ENCODE peak calls at places on chromosomes 6 and 20, in six cellular contexts. L, J, K, H, T and I are unnamed samples.
A peak's percentile ranks its signal among the peaks of the same experiment; 100 is the strongest.

GRCh38 chr6:150202404-150202803 is 59.6 kb downstream of the PPP1R14C start:
- DNase-seq in L (peak; percentile 75), J (no peak), K (peak; percentile 46), H (no peak), T (no peak), I (no peak)

GRCh38 chr20:37205130-37205529 is 25.8 kb upstream of the MROH8 start:
- DNase-seq in L (no peak), J (no peak), K (no peak), H (no peak), T (no peak), I (no peak)

GRCh38 chr6:149560736-149561135 is 5.4 kb upstream of the GINM1 start:
- DNase-seq in L (peak; percentile 39), J (no peak), K (no peak), H (no peak), T (peak; percentile 12), I (no peak)

GRCh38 chr6:44495036-44495901 is 107.8 kb downstream of the CDC5L start:
- DNase-seq in L (no peak), J (no peak), K (no peak), H (no peak), T (no peak), I (no peak)

GRCh38 chr6:121430514-121431460 is 4.7 kb upstream of the GJA1 start:
- DNase-seq in L (peak; percentile 72), J (no peak), K (no peak), H (no peak), T (no peak), I (no peak)

GRCh38 chr20:7856756-7857155 is 83.5 kb downstream of the HAO1 start:
- DNase-seq in L (peak; percentile 82), J (no peak), K (peak; percentile 62), H (no peak), T (no peak), I (peak; percentile 55)

GRCh38 chr6:118551063-118551672 is 3.1 kb downstream of the PLN start:
- DNase-seq in L (peak; percentile 86), J (no peak), K (peak; percentile 72), H (no peak), T (peak; percentile 53), I (no peak)

GRCh38 chr6:52410979-52411378 is 9.2 kb upstream of the EFHC1 start:
- DNase-seq in L (no peak), J (no peak), K (no peak), H (no peak), T (peak; percentile 16), I (no peak)

GRCh38 chr6:107704377-107705013 is 119.6 kb downstream of the SCML4 start:
- DNase-seq in L (peak; percentile 54), J (no peak), K (peak; percentile 30), H (no peak), T (peak; percentile 52), I (no peak)

GRCh38 chr20:57659131-57659788 is 39.0 kb upstream of the ZBP1 start:
- DNase-seq in L (no peak), J (peak; percentile 7), K (no peak), H (peak; percentile 4), T (no peak), I (no peak)

GRCh38 chr20:13771853-13772453 is 12.8 kb downstream of the ESF1 start:
- DNase-seq in L (peak; percentile 59), J (no peak), K (peak; percentile 4), H (no peak), T (no peak), I (no peak)

GRCh38 chr6:125780540-125781306 is 10.0 kb upstream of the NCOA7 start:
- DNase-seq in L (peak; percentile 81), J (no peak), K (peak; percentile 63), H (peak; percentile 41), T (peak; percentile 69), I (no peak)

GRCh38 chr6:141421378-141421777 is 711.3 kb upstream of the GJE1 start:
- DNase-seq in L (peak; percentile 91), J (no peak), K (peak; percentile 86), H (no peak), T (peak; percentile 73), I (peak; percentile 49)

GRCh38 chr6:139655783-139656705 is 281.6 kb upstream of the CITED2 start:
- DNase-seq in L (no peak), J (no peak), K (no peak), H (no peak), T (no peak), I (peak; percentile 33)

GRCh38 chr6:40165036-40165709 is 230.9 kb upstream of the MOCS1 start:
- DNase-seq in L (no peak), J (no peak), K (no peak), H (no peak), T (no peak), I (no peak)

GRCh38 chr20:50371878-50372769 is 138.1 kb upstream of the PTPN1 start:
- DNase-seq in L (no peak), J (no peak), K (peak; percentile 10), H (no peak), T (no peak), I (peak; percentile 40)

GRCh38 chr6:1004885-1005635 is 306.8 kb upstream of the FOXQ1 start:
- DNase-seq in L (no peak), J (no peak), K (no peak), H (no peak), T (no peak), I (no peak)

GRCh38 chr6:157235600-157236039 is 87.7 kb downstream of the TMEM242 start:
- DNase-seq in L (peak; percentile 87), J (no peak), K (peak; percentile 34), H (peak; percentile 38), T (peak; percentile 37), I (no peak)

GRCh38 chr6:44926556-44926955 is 401.6 kb upstream of the RUNX2 start:
- DNase-seq in L (peak; percentile 34), J (no peak), K (peak; percentile 9), H (no peak), T (peak; percentile 20), I (peak; percentile 5)

GRCh38 chr6:79536615-79536968 is 638 bp downstream of the LCA5 start:
- DNase-seq in L (peak; percentile 74), J (peak; percentile 15), K (no peak), H (no peak), T (peak; percentile 44), I (no peak)

GRCh38 chr6:133130863-133131262 is 110.3 kb upstream of the EYA4 start:
- DNase-seq in L (peak; percentile 52), J (no peak), K (peak; percentile 74), H (no peak), T (no peak), I (peak; percentile 70)

GRCh38 chr20:4585104-4585753 is 136.5 kb upstream of the PRND start:
- DNase-seq in L (peak; percentile 49), J (no peak), K (no peak), H (no peak), T (peak; percentile 79), I (peak; percentile 75)

GRCh38 chr20:38117205-38117604 is 47.9 kb downstream of the TGM2 start:
- DNase-seq in L (no peak), J (no peak), K (no peak), H (no peak), T (no peak), I (no peak)

GRCh38 chr6:134663356-134663755 is 286.5 kb downstream of the ALDH8A1 start:
- DNase-seq in L (no peak), J (no peak), K (no peak), H (no peak), T (no peak), I (no peak)

DNA sequence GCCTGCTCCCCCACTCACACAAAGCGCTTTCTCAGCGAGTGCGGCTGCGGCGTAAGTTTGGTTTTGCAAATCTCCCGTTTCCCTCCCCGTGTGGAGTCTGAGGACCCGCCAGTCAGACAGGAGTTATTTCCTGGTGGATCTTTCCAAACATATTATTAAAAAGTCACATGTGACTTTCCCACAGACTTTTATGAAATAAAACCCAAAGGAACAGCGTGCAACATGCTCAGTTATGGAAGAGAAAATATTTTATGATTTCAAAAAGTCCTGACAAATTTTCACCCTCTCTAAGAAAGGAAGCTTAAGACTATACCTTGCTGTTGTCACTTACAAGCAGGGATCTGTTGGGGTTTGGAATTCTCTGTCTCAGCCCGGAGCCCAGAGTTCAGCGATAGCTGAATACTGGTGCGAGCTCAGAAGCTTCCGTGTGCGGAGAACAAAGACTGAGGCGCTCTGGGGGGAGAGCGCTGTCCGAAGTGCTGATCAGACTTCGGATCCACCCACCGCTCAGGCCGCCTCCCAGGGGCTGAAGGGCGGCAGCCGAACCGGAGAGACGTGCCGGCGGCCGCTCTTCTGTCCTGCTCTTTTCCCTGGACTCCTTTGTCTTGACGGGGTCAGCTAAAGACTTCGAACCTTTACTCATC is 2.5 kb upstream of the MYT1 start:
- DNase-seq in L (peak; percentile 54), J (no peak), K (peak; percentile 23), H (no peak), T (peak; percentile 12), I (no peak)
- H3K27ac ChIP-seq in L (no peak overlapping the region), J (no peak overlapping the region), K (no peak overlapping the region), H (no peak overlapping the region), T (no peak overlapping the region), I (no peak overlapping the region)

GRCh38 chr6:34155471-34156300 is 9.8 kb upstream of the GRM4 start:
- DNase-seq in L (no peak), J (no peak), K (no peak), H (no peak), T (no peak), I (no peak)
- H3K27ac ChIP-seq in L (no peak overlapping the region), J (no peak overlapping the region), K (no peak overlapping the region), H (no peak overlapping the region), T (no peak overlapping the region), I (no peak overlapping the region)

GRCh38 chr6:35181933-35182612 is 31.7 kb upstream of the SCUBE3 start:
- DNase-seq in L (peak; percentile 96), J (peak; percentile 62), K (peak; percentile 66), H (no peak), T (peak; percentile 84), I (no peak)
- H3K27ac ChIP-seq in L (peak overlapping the region; percentile 90), J (no peak overlapping the region), K (peak overlapping the region; percentile 63), H (no peak overlapping the region), T (peak overlapping the region; percentile 77), I (peak overlapping the region; percentile 8)

GRCh38 chr6:36427781-36428345 is 14.8 kb downstream of the PXT1 start:
- DNase-seq in L (peak; percentile 69), J (no peak), K (peak; percentile 30), H (no peak), T (peak; percentile 42), I (no peak)

GRCh38 chr6:36426622-36427021 is 16.0 kb downstream of the PXT1 start:
- DNase-seq in L (no peak), J (no peak), K (no peak), H (no peak), T (no peak), I (no peak)

GRCh38 chr6:36422714-36423100 is 19.9 kb downstream of the PXT1 start:
- DNase-seq in L (no peak), J (no peak), K (no peak), H (no peak), T (no peak), I (no peak)

GRCh38 chr6:36419295-36419694 is 23.4 kb downstream of the PXT1 start:
- DNase-seq in L (no peak), J (no peak), K (no peak), H (no peak), T (no peak), I (peak; percentile 52)

DNA sequence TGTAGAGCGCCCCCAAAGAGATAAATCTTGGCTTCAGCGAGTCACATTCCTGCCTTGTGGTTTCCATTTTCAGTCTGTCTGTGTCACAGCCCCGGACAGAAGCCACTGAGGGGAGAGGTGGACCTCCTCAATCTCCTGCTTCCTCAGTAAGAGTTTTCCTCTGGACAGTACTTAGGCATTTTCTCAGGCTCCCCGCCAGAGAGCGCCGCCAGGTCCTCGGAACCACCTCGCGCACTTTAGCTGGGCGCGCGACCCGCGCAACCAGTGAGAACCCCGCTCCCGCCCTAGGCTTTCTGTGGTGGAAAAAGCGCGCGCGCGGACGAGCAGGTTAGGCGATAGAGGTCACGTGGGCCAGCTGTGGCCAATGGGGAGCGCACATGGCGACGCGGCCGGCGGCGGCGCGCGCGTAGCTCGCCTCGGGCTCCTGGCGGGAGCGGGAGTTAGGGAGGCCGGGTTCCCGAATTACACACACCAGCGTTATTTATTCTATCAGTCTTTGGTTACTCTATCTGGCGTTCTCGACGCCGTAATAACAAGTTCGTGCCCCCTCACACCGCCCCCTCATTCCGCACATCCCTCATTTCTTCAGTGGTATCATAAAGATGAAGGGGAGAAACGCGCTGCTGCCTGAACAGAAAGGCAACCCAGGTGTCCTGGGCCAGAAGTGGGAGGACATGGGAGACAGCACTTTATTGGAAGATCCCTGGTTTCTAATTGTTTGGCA is 19.4 kb downstream of the PXT1 start:
- DNase-seq in L (peak; percentile 100), J (peak; percentile 99), K (peak; percentile 94), H (peak; percentile 95), T (peak; percentile 98), I (peak; percentile 81)
- H3K27ac ChIP-seq in L (peak overlapping the region; percentile 61), J (peak overlapping the region; percentile 74), K (peak overlapping the region; percentile 56), H (peak overlapping the region; percentile 75), T (peak overlapping the region; percentile 34), I (peak overlapping the region; percentile 72)